ENCODE peak calls at places on chromosome 5, in five cellular contexts. One of them, this sample, is unnamed. For H3K4me1, the result is how much of the 10 kb centered on the place peaks cover.

GRCh38 chr5:137146402-137146889 is 352.7 kb downstream of the SPOCK1 start:
- DNase-seq in heart left ventricle: peak
- DNase-seq in lung: no peak
- DNase-seq in psoas muscle: peak
- DNase-seq in left lung: no peak
- DNase-seq in this sample: no peak

GRCh38 chr5:122924203-122924602 is 78.8 kb downstream of the SNX24 start:
- DNase-seq in heart left ventricle: no peak
- DNase-seq in lung: no peak
- DNase-seq in psoas muscle: no peak
- DNase-seq in left lung: no peak
- DNase-seq in this sample: no peak

GRCh38 chr5:170104710-170105109 is 987 bp upstream of the FOXI1 start:
- DNase-seq in heart left ventricle: no peak
- DNase-seq in lung: no peak
- DNase-seq in psoas muscle: no peak
- DNase-seq in left lung: no peak
- DNase-seq in this sample: no peak

GRCh38 chr5:90968319-90968718 is 409.7 kb downstream of the ADGRV1 start:
- DNase-seq in heart left ventricle: no peak
- DNase-seq in lung: no peak
- DNase-seq in psoas muscle: no peak
- DNase-seq in left lung: no peak
- DNase-seq in this sample: no peak

GRCh38 chr5:96817496-96817895 is 9.8 kb upstream of the ERAP1 start:
- DNase-seq in heart left ventricle: no peak
- DNase-seq in lung: no peak
- DNase-seq in psoas muscle: no peak
- DNase-seq in left lung: no peak
- DNase-seq in this sample: no peak

GRCh38 chr5:137743031-137743640 is 7.2 kb upstream of the KLHL3 start:
- DNase-seq in heart left ventricle: peak
- DNase-seq in lung: no peak
- DNase-seq in psoas muscle: no peak
- DNase-seq in left lung: no peak
- DNase-seq in this sample: no peak

GRCh38 chr5:14488697-14489096 is 92.9 kb upstream of the OTULINL start:
- DNase-seq in heart left ventricle: no peak
- DNase-seq in lung: no peak
- DNase-seq in psoas muscle: no peak
- DNase-seq in left lung: no peak
- DNase-seq in this sample: no peak

GRCh38 chr5:54774281-54775171 is 210.9 kb downstream of the ESM1 start:
- DNase-seq in heart left ventricle: peak
- DNase-seq in lung: peak
- DNase-seq in psoas muscle: peak
- DNase-seq in left lung: peak
- DNase-seq in this sample: peak

GRCh38 chr5:152144556-152144955 is 219.9 kb upstream of the GLRA1 start:
- DNase-seq in heart left ventricle: no peak
- DNase-seq in lung: no peak
- DNase-seq in psoas muscle: no peak
- DNase-seq in left lung: no peak
- DNase-seq in this sample: no peak

GRCh38 chr5:64166201-64166959 is 737 bp downstream of the RNF180 start:
- DNase-seq in heart left ventricle: peak
- DNase-seq in lung: peak
- DNase-seq in psoas muscle: no peak
- DNase-seq in left lung: no peak
- DNase-seq in this sample: no peak

GRCh38 chr5:134083517-134083916 is 31.0 kb upstream of the TCF7 start:
- DNase-seq in heart left ventricle: no peak
- DNase-seq in lung: no peak
- DNase-seq in psoas muscle: no peak
- DNase-seq in left lung: no peak
- DNase-seq in this sample: no peak

GRCh38 chr5:18652404-18653215 is 1018.4 kb downstream of the TAF11L14 start:
- DNase-seq in heart left ventricle: no peak
- DNase-seq in lung: no peak
- DNase-seq in psoas muscle: no peak
- DNase-seq in left lung: no peak
- DNase-seq in this sample: no peak

GRCh38 chr5:140591747-140592372 is 27.2 kb downstream of the SLC35A4 start:
- DNase-seq in heart left ventricle: no peak
- DNase-seq in lung: no peak
- DNase-seq in psoas muscle: no peak
- DNase-seq in left lung: no peak
- DNase-seq in this sample: no peak

GRCh38 chr5:41927604-41928003 is 2.5 kb downstream of the FBXO4 start:
- DNase-seq in heart left ventricle: no peak
- DNase-seq in lung: no peak
- DNase-seq in psoas muscle: no peak
- DNase-seq in left lung: no peak
- DNase-seq in this sample: no peak

GRCh38 chr5:133384120-133384855 is 228.1 kb downstream of the FSTL4 start:
- DNase-seq in heart left ventricle: no peak
- DNase-seq in lung: no peak
- DNase-seq in psoas muscle: no peak
- DNase-seq in left lung: no peak
- DNase-seq in this sample: no peak

GRCh38 chr5:178323541-178323865 is 90.9 kb upstream of the PHYKPL start:
- DNase-seq in heart left ventricle: no peak
- DNase-seq in lung: no peak
- DNase-seq in psoas muscle: no peak
- DNase-seq in left lung: peak
- DNase-seq in this sample: no peak

GRCh38 chr5:57452885-57453284 is 29.7 kb downstream of the ACTBL2 start:
- DNase-seq in heart left ventricle: no peak
- DNase-seq in lung: no peak
- DNase-seq in psoas muscle: no peak
- DNase-seq in left lung: no peak
- DNase-seq in this sample: no peak

GRCh38 chr5:116911074-116911473 is 336.5 kb upstream of the SEMA6A start:
- DNase-seq in heart left ventricle: no peak
- DNase-seq in lung: no peak
- DNase-seq in psoas muscle: no peak
- DNase-seq in left lung: no peak
- DNase-seq in this sample: no peak

GRCh38 chr5:68643064-68643463 is 427.5 kb downstream of the PIK3R1 start:
- DNase-seq in heart left ventricle: no peak
- DNase-seq in lung: no peak
- DNase-seq in psoas muscle: no peak
- DNase-seq in left lung: no peak
- DNase-seq in this sample: no peak
- H3K27ac ChIP-seq in heart left ventricle: no peak
- H3K27ac ChIP-seq in lung: no peak
- H3K27ac ChIP-seq in psoas muscle: no peak
- H3K27ac ChIP-seq in left lung: no peak
- H3K27ac ChIP-seq in this sample: no peak

GRCh38 chr5:163809480-163809879 is 304.1 kb downstream of the MAT2B start:
- DNase-seq in heart left ventricle: no peak
- DNase-seq in lung: no peak
- DNase-seq in psoas muscle: no peak
- DNase-seq in left lung: no peak
- DNase-seq in this sample: no peak
- TF ChIP-seq CTCF in heart left ventricle: no peak
- TF ChIP-seq CTCF in lung: no peak
- TF ChIP-seq CTCF in psoas muscle: no peak
- TF ChIP-seq CTCF in left lung: no peak
- TF ChIP-seq CTCF in this sample: no peak

DNA sequence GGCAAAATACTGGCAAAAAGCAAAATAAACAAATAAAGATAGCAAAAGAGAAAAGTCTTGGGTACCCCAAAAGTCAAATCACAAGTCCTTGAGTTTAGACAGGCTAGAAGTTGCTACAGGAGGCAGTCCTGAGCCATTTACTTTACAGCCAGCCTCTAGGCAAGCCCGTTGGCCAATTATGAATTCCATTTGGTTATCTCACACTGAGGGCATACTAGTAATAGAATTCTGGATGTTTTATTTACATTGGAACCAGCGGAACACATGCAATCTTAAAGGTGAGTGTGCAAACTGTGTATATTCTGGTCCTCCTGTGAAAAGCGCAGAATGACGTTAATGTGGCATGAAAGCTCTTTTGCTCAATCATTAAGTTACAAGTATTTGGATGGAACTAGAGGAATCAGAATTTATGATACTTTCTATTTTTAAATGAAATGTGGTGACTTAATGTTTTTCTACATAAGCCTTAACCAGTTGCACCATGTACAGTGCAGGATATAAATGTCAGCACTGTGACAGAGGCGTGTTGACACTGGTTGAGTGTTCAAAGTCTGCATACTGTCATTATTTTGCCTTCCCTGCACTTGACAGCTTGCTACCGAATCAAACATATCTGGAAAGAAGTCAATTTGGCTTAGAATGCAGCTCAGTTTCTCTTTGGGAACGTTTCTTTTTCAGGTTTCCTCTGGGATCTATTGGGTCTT is 7.9 kb downstream of the GDNF start:
- DNase-seq in heart left ventricle: no peak
- DNase-seq in lung: no peak
- DNase-seq in psoas muscle: no peak
- DNase-seq in left lung: no peak
- DNase-seq in this sample: no peak
- H3K4me1 ChIP-seq in heart left ventricle: under half
- H3K4me1 ChIP-seq in lung: under half
- H3K4me1 ChIP-seq in psoas muscle: under half
- H3K4me1 ChIP-seq in left lung: under half
- H3K4me1 ChIP-seq in this sample: under half

GRCh38 chr5:74233091-74233490 is 407.4 kb downstream of the ENC1 start:
- DNase-seq in heart left ventricle: no peak
- DNase-seq in lung: no peak
- DNase-seq in psoas muscle: no peak
- DNase-seq in left lung: no peak
- DNase-seq in this sample: no peak
- H3K27ac ChIP-seq in heart left ventricle: no peak
- H3K27ac ChIP-seq in lung: no peak
- H3K27ac ChIP-seq in psoas muscle: no peak
- H3K27ac ChIP-seq in left lung: no peak
- H3K27ac ChIP-seq in this sample: peak

DNA sequence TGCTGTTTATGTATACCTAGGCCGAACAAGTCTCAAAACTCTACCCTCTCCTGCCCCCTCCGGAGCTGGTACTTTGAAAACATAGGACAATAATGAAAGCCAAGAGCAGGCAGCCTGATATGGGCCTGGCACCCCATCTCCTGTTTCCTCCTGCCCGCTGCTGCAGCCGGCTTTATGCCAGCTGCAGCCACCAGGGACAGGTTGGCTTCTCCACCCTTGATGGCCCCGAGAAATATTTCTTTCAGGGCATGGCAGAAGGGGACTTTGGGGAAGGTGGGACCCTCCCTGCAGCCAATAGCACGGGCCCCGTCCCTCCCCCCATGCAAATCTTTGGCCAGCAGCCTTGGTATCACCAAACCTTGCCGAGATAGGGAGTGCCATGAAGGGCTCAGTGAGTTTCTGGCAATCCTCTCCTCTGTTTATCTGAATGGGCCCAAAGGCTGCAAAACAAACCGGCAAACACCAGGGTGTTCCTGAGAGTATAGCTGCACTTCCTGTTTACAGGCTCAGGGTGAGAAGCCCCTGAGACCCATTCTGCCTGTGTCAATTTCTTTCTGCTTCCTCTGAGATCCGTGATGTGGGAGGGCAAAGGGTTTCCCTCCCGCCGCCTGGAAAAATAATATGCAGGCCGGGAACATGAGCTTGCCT is 73.4 kb upstream of the BOD1 start:
- DNase-seq in heart left ventricle: peak
- DNase-seq in lung: no peak
- DNase-seq in psoas muscle: no peak
- DNase-seq in left lung: no peak
- DNase-seq in this sample: no peak
- TF ChIP-seq CTCF in heart left ventricle: no peak
- TF ChIP-seq CTCF in lung: no peak
- TF ChIP-seq CTCF in psoas muscle: peak
- TF ChIP-seq CTCF in left lung: no peak
- TF ChIP-seq CTCF in this sample: peak

DNA sequence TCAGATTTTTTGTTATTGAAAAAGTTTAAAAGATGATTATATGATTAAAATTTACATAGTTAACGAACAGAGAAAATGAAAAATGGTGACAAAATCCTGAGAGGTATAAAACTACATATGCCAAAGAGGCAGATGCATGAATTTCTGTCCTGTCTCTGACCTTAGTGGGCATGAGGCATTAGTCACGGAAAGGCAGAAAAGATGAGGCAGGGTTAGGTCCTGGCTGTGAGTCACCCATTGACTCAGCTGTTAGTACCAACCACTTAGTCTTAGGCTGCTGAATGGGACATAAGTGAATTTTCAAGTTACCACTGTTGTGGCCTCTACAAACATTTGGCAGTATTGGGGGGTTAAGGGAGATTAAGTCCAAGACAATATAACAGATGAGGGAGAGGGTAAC is 33.1 kb downstream of the RASA1 start:
- DNase-seq in heart left ventricle: no peak
- DNase-seq in lung: no peak
- DNase-seq in psoas muscle: no peak
- DNase-seq in left lung: no peak
- DNase-seq in this sample: no peak
- H3K4me1 ChIP-seq in heart left ventricle: under half
- H3K4me1 ChIP-seq in lung: under half
- H3K4me1 ChIP-seq in psoas muscle: under half
- H3K4me1 ChIP-seq in left lung: under half
- H3K4me1 ChIP-seq in this sample: under half

GRCh38 chr5:176412517-176413254 is 3.7 kb downstream of the CLTB start:
- DNase-seq in heart left ventricle: no peak
- DNase-seq in lung: no peak
- DNase-seq in psoas muscle: no peak
- DNase-seq in left lung: no peak
- DNase-seq in this sample: peak
- H3K27ac ChIP-seq in heart left ventricle: peak
- H3K27ac ChIP-seq in lung: no peak
- H3K27ac ChIP-seq in psoas muscle: peak
- H3K27ac ChIP-seq in left lung: no peak
- H3K27ac ChIP-seq in this sample: peak

GRCh38 chr5:9361835-9362234 is 184.0 kb downstream of the SEMA5A start:
- DNase-seq in heart left ventricle: no peak
- DNase-seq in lung: peak
- DNase-seq in psoas muscle: peak
- DNase-seq in left lung: no peak
- DNase-seq in this sample: no peak
- TF ChIP-seq CTCF in heart left ventricle: peak
- TF ChIP-seq CTCF in lung: peak
- TF ChIP-seq CTCF in psoas muscle: peak
- TF ChIP-seq CTCF in left lung: peak
- TF ChIP-seq CTCF in this sample: peak

This sample was measured in breast epithelium.